ENCODE peak calls at places on chromosomes 7 and 10, in four cellular contexts. One of them, this sample, is unnamed.

GRCh38 chr7:134778941-134779740 is at the start of gene CALD1:
- DNase-seq in foreskin keratinocyte: peak; percentile 99
- DNase-seq in upper lobe of right lung: no peak
- DNase-seq in heart left ventricle: peak; percentile 66
- DNase-seq in this sample: peak; percentile 90

GRCh38 chr10:42962120-42962901 is 114.6 kb upstream of the RET start:
- DNase-seq in upper lobe of right lung: peak; percentile 56
- DNase-seq in heart left ventricle: peak; percentile 72
- DNase-seq in foreskin keratinocyte: no peak
- DNase-seq in this sample: no peak

GRCh38 chr7:101172854-101173751 is 7.0 kb downstream of the NAT16 start:
- DNase-seq in heart left ventricle: peak; percentile 84
- DNase-seq in upper lobe of right lung: peak; percentile 91
- DNase-seq in foreskin keratinocyte: no peak
- DNase-seq in this sample: no peak

GRCh38 chr7:57821438-57822382 is 371.7 kb downstream of the ZNF716 start:
- DNase-seq in heart left ventricle: peak; percentile 60
- DNase-seq in upper lobe of right lung: peak; percentile 53
- DNase-seq in foreskin keratinocyte: no peak
- DNase-seq in this sample: no peak

GRCh38 chr10:125822878-125823662 is at the start of the genes BCCIP and UROS:
- DNase-seq in heart left ventricle: peak; percentile 97
- DNase-seq in upper lobe of right lung: peak; percentile 96
- DNase-seq in foreskin keratinocyte: peak; percentile 58
- DNase-seq in this sample: peak; percentile 37

GRCh38 chr10:14382022-14382421 is 51.3 kb upstream of the FRMD4A start:
- DNase-seq in upper lobe of right lung: no peak
- DNase-seq in heart left ventricle: no peak
- DNase-seq in foreskin keratinocyte: no peak
- DNase-seq in this sample: no peak

GRCh38 chr10:102401735-102402511 is 6.4 kb downstream of the NFKB2 start:
- DNase-seq in foreskin keratinocyte: peak; percentile 80
- DNase-seq in upper lobe of right lung: peak; percentile 65
- DNase-seq in heart left ventricle: no peak
- DNase-seq in this sample: peak; percentile 22

GRCh38 chr7:74490546-74490945 is 36.8 kb downstream of the GTF2IRD1 start:
- DNase-seq in upper lobe of right lung: no peak
- DNase-seq in foreskin keratinocyte: no peak
- DNase-seq in heart left ventricle: no peak
- DNase-seq in this sample: no peak

GRCh38 chr10:29239569-29240472 is 49.0 kb upstream of the LYZL1 start:
- DNase-seq in upper lobe of right lung: no peak
- DNase-seq in foreskin keratinocyte: no peak
- DNase-seq in heart left ventricle: no peak
- DNase-seq in this sample: no peak

GRCh38 chr7:10934292-10934691 is 39.4 kb upstream of the PHF14 start:
- DNase-seq in upper lobe of right lung: no peak
- DNase-seq in heart left ventricle: no peak
- DNase-seq in foreskin keratinocyte: no peak
- DNase-seq in this sample: no peak
- H3K27ac ChIP-seq in upper lobe of right lung: no peak overlapping the region
- H3K27ac ChIP-seq in heart left ventricle: peak overlapping the region; percentile 76
- H3K27ac ChIP-seq in foreskin keratinocyte: no peak overlapping the region
- H3K27ac ChIP-seq in this sample: no peak overlapping the region

DNA sequence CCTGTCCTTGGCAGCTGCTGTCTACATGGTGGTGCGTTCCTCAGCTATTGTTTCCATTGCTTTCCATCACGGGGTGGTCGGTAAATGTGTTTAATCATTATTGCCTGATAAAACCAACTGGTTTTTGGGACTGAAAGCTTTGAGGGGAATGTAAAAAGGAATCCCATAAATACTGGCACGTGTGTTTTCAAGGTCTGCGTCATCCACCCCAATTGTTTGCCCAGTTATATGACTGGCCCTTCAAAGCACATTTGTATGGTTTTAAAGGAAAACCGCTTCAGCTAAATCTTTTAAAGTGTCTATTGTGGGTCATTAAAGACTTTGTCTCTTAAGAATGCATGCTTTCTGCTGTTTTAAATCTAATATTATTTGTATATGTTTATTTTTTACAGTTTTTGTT is 65.0 kb downstream of the TRRAP start:
- DNase-seq in foreskin keratinocyte: no peak
- DNase-seq in upper lobe of right lung: no peak
- DNase-seq in heart left ventricle: no peak
- DNase-seq in this sample: no peak
- H3K27ac ChIP-seq in foreskin keratinocyte: no peak overlapping the region
- H3K27ac ChIP-seq in upper lobe of right lung: no peak overlapping the region
- H3K27ac ChIP-seq in heart left ventricle: peak overlapping the region; percentile 34
- H3K27ac ChIP-seq in this sample: no peak overlapping the region

GRCh38 chr7:130936202-130936931 is 202.4 kb upstream of the KLF14 start:
- DNase-seq in foreskin keratinocyte: no peak
- DNase-seq in heart left ventricle: no peak
- DNase-seq in upper lobe of right lung: no peak
- DNase-seq in this sample: no peak

GRCh38 chr7:130939285-130940095 is 205.5 kb upstream of the KLF14 start:
- DNase-seq in foreskin keratinocyte: no peak
- DNase-seq in upper lobe of right lung: no peak
- DNase-seq in heart left ventricle: no peak
- DNase-seq in this sample: no peak

GRCh38 chr7:130938661-130939060 is 204.7 kb upstream of the KLF14 start:
- DNase-seq in foreskin keratinocyte: no peak
- DNase-seq in heart left ventricle: no peak
- DNase-seq in upper lobe of right lung: no peak
- DNase-seq in this sample: no peak

GRCh38 chr7:130937016-130937415 is 203.0 kb upstream of the KLF14 start:
- DNase-seq in foreskin keratinocyte: no peak
- DNase-seq in upper lobe of right lung: no peak
- DNase-seq in heart left ventricle: no peak
- DNase-seq in this sample: no peak

DNA sequence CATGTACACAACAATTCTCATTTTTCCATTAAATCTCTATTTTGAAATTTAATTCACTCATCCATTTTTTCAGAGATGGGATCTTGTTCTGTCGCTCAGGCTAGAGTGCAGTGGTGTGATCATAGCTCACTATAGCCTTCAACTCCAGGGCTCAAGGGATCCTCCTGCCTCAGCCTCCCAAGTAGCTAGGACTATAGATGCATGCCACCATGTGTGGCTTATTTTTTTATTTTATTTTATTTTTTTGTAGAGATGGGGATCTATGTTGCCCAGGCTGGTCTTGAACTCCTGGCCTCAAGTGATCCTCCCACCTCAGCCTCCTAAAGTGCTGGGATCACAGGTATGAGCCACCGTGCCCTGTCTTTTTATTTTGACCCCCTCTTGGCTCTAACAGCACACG is 203.8 kb upstream of the KLF14 start:
- DNase-seq in foreskin keratinocyte: no peak
- DNase-seq in heart left ventricle: no peak
- DNase-seq in upper lobe of right lung: no peak
- DNase-seq in this sample: no peak
- H3K27ac ChIP-seq in foreskin keratinocyte: no peak overlapping the region
- H3K27ac ChIP-seq in heart left ventricle: no peak overlapping the region
- H3K27ac ChIP-seq in upper lobe of right lung: peak overlapping the region; percentile 14
- H3K27ac ChIP-seq in this sample: peak overlapping the region; percentile 88

DNA sequence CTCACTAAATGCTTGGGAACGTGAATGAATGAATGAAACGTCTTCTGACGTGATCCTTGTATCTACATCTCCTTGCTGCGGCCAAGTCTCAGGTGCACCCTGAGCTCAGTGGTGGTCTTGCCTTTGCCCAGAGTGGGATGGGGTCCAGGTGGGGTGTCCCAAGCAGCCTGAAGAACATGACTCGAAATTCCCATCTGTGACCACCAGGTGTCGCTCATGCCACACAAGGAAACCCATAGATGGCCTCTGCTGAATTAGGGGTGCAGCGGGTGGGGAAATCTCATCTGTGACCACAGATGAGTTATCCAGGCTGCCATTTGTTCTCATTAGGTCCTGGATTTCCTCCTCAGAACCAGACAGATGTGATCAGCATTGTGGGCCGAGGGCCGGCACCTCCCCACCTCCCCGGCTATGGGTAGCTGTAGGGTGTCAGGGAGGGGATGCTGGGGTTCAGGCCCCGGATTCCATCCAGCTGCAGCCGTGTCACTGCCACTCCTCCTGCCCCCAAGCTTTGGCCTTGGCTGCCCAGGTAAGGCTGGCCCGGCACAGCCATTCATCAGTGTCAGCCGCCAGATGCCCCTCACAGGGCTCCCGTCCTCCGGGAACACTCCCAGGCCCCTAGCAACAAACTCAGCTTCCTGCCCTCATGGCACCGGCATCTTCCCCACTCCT is 21.0 kb upstream of the GNA12 start:
- DNase-seq in foreskin keratinocyte: no peak
- DNase-seq in heart left ventricle: peak; percentile 76
- DNase-seq in upper lobe of right lung: no peak
- DNase-seq in this sample: no peak
- H3K27ac ChIP-seq in foreskin keratinocyte: no peak overlapping the region
- H3K27ac ChIP-seq in heart left ventricle: no peak overlapping the region
- H3K27ac ChIP-seq in upper lobe of right lung: peak overlapping the region; percentile 95
- H3K27ac ChIP-seq in this sample: peak overlapping the region; percentile 94

GRCh38 chr10:11425288-11425595 is 186.2 kb downstream of the USP6NL start:
- DNase-seq in upper lobe of right lung: no peak
- DNase-seq in foreskin keratinocyte: no peak
- DNase-seq in heart left ventricle: no peak
- DNase-seq in this sample: no peak
- H3K27ac ChIP-seq in upper lobe of right lung: no peak overlapping the region
- H3K27ac ChIP-seq in foreskin keratinocyte: no peak overlapping the region
- H3K27ac ChIP-seq in heart left ventricle: no peak overlapping the region
- H3K27ac ChIP-seq in this sample: no peak overlapping the region

GRCh38 chr10:63236113-63236935 is 103.2 kb downstream of the NRBF2 start:
- DNase-seq in heart left ventricle: no peak
- DNase-seq in foreskin keratinocyte: peak; percentile 68
- DNase-seq in upper lobe of right lung: no peak
- DNase-seq in this sample: peak; percentile 75
- H3K27ac ChIP-seq in heart left ventricle: peak overlapping the region; percentile 73
- H3K27ac ChIP-seq in foreskin keratinocyte: peak overlapping the region; percentile 50
- H3K27ac ChIP-seq in upper lobe of right lung: peak overlapping the region; percentile 49
- H3K27ac ChIP-seq in this sample: peak overlapping the region; percentile 78

GRCh38 chr10:124658591-124659240 is 85.5 kb downstream of the FAM53B start:
- DNase-seq in heart left ventricle: no peak
- DNase-seq in foreskin keratinocyte: no peak
- DNase-seq in upper lobe of right lung: no peak
- DNase-seq in this sample: no peak
- H3K27ac ChIP-seq in heart left ventricle: no peak overlapping the region
- H3K27ac ChIP-seq in foreskin keratinocyte: no peak overlapping the region
- H3K27ac ChIP-seq in upper lobe of right lung: peak overlapping the region; percentile 51
- H3K27ac ChIP-seq in this sample: no peak overlapping the region

GRCh38 chr10:76255241-76255640 is 823.8 kb downstream of the LRMDA start:
- DNase-seq in upper lobe of right lung: no peak
- DNase-seq in foreskin keratinocyte: no peak
- DNase-seq in heart left ventricle: no peak
- DNase-seq in this sample: no peak

GRCh38 chr10:76257816-76258215 is 826.4 kb downstream of the LRMDA start:
- DNase-seq in heart left ventricle: no peak
- DNase-seq in upper lobe of right lung: no peak
- DNase-seq in foreskin keratinocyte: peak; percentile 79
- DNase-seq in this sample: peak; percentile 64

GRCh38 chr10:76248781-76249180 is 817.4 kb downstream of the LRMDA start:
- DNase-seq in foreskin keratinocyte: no peak
- DNase-seq in upper lobe of right lung: no peak
- DNase-seq in heart left ventricle: no peak
- DNase-seq in this sample: no peak

GRCh38 chr10:76252733-76253132 is 821.3 kb downstream of the LRMDA start:
- DNase-seq in upper lobe of right lung: no peak
- DNase-seq in foreskin keratinocyte: no peak
- DNase-seq in heart left ventricle: no peak
- DNase-seq in this sample: no peak

GRCh38 chr10:76251773-76252617 is 820.6 kb downstream of the LRMDA start:
- DNase-seq in upper lobe of right lung: peak; percentile 65
- DNase-seq in foreskin keratinocyte: no peak
- DNase-seq in heart left ventricle: no peak
- DNase-seq in this sample: no peak
- H3K27ac ChIP-seq in upper lobe of right lung: peak overlapping the region; percentile 51
- H3K27ac ChIP-seq in foreskin keratinocyte: no peak overlapping the region
- H3K27ac ChIP-seq in heart left ventricle: peak overlapping the region; percentile 74
- H3K27ac ChIP-seq in this sample: no peak overlapping the region

GRCh38 chr7:2617710-2617975 is 14.1 kb upstream of the TTYH3 start:
- DNase-seq in upper lobe of right lung: no peak
- DNase-seq in foreskin keratinocyte: no peak
- DNase-seq in heart left ventricle: no peak
- DNase-seq in this sample: no peak
- H3K27ac ChIP-seq in upper lobe of right lung: no peak overlapping the region
- H3K27ac ChIP-seq in foreskin keratinocyte: no peak overlapping the region
- H3K27ac ChIP-seq in heart left ventricle: no peak overlapping the region
- H3K27ac ChIP-seq in this sample: no peak overlapping the region